ENCODE peak calls at places on chromosomes 7 and 10, in seven cellular contexts. Q is neural progenitor cell, O is fibroblast of lung, V is PC-3, N is HCT116, J is astrocyte, P is mammary epithelial cell. D is an unnamed sample.

GRCh38 chr10:110312206-110312605 is 7.5 kb upstream of the SMNDC1 start:
- DNase-seq in P (no peak), J (no peak), V (no peak), Q (no peak), N (no peak), O (no peak), D (no peak)

GRCh38 chr10:50972591-50972990 is 87.2 kb upstream of the A1CF start:
- DNase-seq in N (no peak), P (no peak), Q (no peak), V (no peak), O (no peak), J (no peak), D (no peak)

GRCh38 chr7:88670536-88670935 is 89.0 kb upstream of the ZNF804B start:
- DNase-seq in J (no peak), Q (no peak), P (no peak), V (no peak), N (no peak), O (no peak), D (no peak)

GRCh38 chr10:24756283-24756682 is 32.6 kb upstream of the ARHGAP21 start:
- DNase-seq in P (peak; percentile 56), V (no peak), J (no peak), N (no peak), O (no peak), Q (no peak), D (no peak)

GRCh38 chr7:17651926-17652385 is 288.3 kb downstream of the SNX13 start:
- DNase-seq in P (peak; percentile 79), N (no peak), V (peak; percentile 64), J (peak; percentile 91), O (peak; percentile 93), Q (no peak), D (no peak)

GRCh38 chr7:92058040-92058439 is 76.2 kb downstream of the CYP51A1 start:
- DNase-seq in Q (no peak), P (no peak), J (no peak), V (no peak), O (no peak), N (no peak), D (no peak)

GRCh38 chr10:63700935-63701263 is 179.7 kb downstream of the REEP3 start:
- DNase-seq in Q (no peak), V (no peak), N (no peak), O (peak; percentile 84), J (peak; percentile 42), P (peak; percentile 37), D (no peak)

GRCh38 chr10:119541459-119542356 is 811 bp downstream of the RGS10 start:
- DNase-seq in O (no peak), J (peak; percentile 7), V (peak; percentile 26), Q (no peak), P (no peak), N (no peak), D (peak; percentile 66)

DNA sequence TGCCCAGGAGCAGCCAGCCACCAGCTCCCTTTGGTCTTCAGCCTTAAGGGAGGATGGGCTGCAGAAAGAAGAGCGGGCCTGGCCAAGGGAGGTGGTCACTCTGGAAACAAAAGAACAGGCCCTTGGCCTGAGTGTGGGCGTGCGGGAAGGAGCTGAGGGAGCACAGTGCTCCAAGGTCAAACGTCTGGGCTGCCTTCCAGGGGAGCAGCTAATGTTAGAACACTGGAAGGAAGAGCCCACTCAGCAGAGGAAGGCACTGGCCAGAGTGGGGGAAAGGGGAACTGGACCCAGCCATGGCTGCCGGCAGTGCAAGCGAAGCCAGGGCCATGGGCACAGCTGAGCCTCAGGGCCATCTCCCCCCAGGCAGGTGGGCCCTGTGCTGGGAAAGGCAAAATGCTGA is 42.7 kb downstream of the FAM53B start:
- DNase-seq in P (no peak), O (peak; percentile 93), V (no peak), N (no peak), J (peak; percentile 54), Q (no peak), D (no peak)
- H3K9ac ChIP-seq in P (no peak overlapping the region), O (no peak overlapping the region), V (no peak overlapping the region), N (no peak overlapping the region), J (no peak overlapping the region), Q (no peak overlapping the region), D (no peak overlapping the region)

GRCh38 chr7:2222516-2222915 is 10.2 kb downstream of the MAD1L1 start:
- DNase-seq in J (no peak), O (no peak), V (no peak), P (no peak), Q (no peak), N (no peak), D (no peak)
- H3K36me3 ChIP-seq in J (peaks cover 13% of the 10 kb centered on the region), O (peaks cover 11% of the 10 kb centered on the region), V (peaks cover 30% of the 10 kb centered on the region), P (peaks cover 3% of the 10 kb centered on the region), Q (no peaks in the 10 kb centered on the region), N (peaks cover 4% of the 10 kb centered on the region), D (peaks cover 58% of the 10 kb centered on the region)

GRCh38 chr7:12975387-12975786 is 288.0 kb downstream of the ARL4A start:
- DNase-seq in J (no peak), V (no peak), P (no peak), O (no peak), Q (no peak), N (no peak), D (no peak)
- TF ChIP-seq CTCF in J (no peak), V (no peak), P (no peak), O (no peak), Q (no peak), N (no peak), D (no peak)

GRCh38 chr10:631266-631665 is 58.2 kb downstream of the DIP2C start:
- DNase-seq in O (no peak), P (no peak), N (no peak), V (no peak), Q (no peak), J (no peak), D (no peak)

GRCh38 chr10:630581-631073 is 58.8 kb downstream of the DIP2C start:
- DNase-seq in P (no peak), J (no peak), O (no peak), Q (no peak), N (no peak), V (no peak), D (no peak)

GRCh38 chr10:627032-627992 is 62.2 kb downstream of the DIP2C start:
- DNase-seq in P (no peak), N (no peak), V (no peak), J (no peak), Q (no peak), O (no peak), D (no peak)

GRCh38 chr10:628386-629045 is 61.0 kb downstream of the DIP2C start:
- DNase-seq in P (no peak), J (no peak), O (no peak), N (no peak), Q (no peak), V (no peak), D (no peak)

DNA sequence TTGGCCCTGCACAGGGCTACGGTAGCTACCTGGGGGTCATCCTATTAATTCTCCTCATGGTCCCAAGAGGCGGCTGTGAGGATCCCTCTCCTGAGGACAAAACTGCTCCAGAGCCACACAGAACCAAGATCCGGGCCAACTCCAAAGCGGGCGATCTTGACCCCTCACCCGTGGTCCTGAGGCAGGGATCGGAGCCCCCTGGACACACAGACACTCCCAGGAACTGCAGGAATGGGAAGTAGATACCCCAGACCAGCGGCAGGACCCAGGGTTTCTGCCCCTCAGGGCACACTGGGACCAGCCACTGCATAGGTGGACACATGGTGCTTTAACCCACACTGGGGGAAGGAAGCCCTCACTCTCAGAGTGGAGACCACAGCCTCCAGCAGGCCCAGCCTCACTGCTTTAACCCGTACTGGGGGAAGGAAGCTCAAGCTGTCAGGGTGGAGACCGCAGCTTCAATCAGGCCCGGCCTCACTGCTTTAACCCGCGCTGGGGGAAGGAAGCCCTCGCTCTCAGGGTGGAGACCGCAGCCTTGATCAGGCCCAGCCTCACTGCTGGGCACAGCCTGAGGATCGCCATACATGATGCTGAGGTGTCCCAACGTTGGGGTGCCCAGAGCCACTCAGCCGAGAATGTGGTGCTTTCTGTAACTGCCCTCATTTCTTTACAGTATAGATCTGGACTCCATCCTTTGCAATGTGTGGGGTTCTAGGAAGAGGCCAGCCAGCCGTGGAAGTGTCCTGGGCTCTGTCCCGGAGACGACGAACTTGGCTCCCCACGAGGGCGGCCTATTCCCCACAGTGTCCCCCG is 60.1 kb downstream of the DIP2C start:
- DNase-seq in P (no peak), Q (no peak), V (no peak), J (no peak), N (no peak), O (no peak), D (no peak)
- H3K9ac ChIP-seq in P (no peak overlapping the region), Q (no peak overlapping the region), V (no peak overlapping the region), J (no peak overlapping the region), N (no peak overlapping the region), O (no peak overlapping the region), D (no peak overlapping the region)

DNA sequence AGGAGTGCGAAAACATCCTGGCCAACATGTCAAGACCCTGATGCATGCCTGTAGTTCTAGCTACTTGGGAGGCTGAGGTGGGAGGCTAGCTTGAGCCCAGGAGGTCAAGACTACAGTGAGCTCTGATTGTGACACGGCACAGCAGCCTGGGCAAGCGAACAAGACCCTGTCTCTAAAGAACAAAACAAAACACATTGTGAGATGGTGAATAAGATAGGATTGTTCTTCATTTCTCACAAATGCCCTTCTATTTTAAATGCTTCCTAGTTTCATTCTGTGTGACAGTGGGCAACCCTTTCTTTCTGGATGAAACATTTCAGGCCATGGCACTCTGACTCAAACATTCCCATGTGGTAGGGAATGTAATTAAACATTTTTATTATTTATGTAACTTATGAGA is 13.5 kb downstream of the EFCAB10 start:
- DNase-seq in Q (no peak), V (no peak), P (no peak), O (no peak), N (no peak), J (no peak), D (no peak)
- H3K36me3 ChIP-seq in Q (peaks cover 9% of the 10 kb centered on the region), V (peaks cover 50% of the 10 kb centered on the region), P (peaks cover 32% of the 10 kb centered on the region), O (no peaks in the 10 kb centered on the region), N (peaks cover 12% of the 10 kb centered on the region), J (peaks cover 35% of the 10 kb centered on the region), D (peaks cover 65% of the 10 kb centered on the region)

DNA sequence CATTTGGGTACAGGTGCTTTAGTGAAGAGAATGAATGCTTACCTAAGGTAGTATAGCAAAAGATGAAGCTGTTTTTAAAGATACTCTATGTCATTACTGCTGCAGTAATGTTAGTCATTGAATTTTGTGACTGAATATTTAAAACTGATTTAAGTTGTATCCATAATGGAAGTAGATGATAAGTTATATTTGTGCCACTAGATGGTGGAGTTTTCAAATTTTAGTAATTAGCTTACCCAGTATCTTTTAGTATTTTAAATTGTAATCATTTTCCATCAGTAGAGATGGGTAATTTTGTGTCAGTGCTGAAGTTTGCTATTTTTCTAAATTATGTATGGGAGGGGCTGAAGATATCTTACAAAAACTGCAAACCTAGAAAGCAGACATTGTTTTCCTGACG is 25.2 kb downstream of the HBP1 start:
- DNase-seq in J (no peak), N (no peak), P (no peak), V (peak; percentile 5), O (no peak), Q (no peak), D (no peak)
- TF ChIP-seq CTCF in J (no peak), N (no peak), P (no peak), V (peak; percentile 37), O (no peak), Q (no peak), D (no peak)

GRCh38 chr10:944034-944831 is 12.7 kb upstream of the LARP4B start:
- DNase-seq in Q (no peak), P (peak; percentile 59), J (no peak), N (no peak), V (no peak), O (peak; percentile 39), D (no peak)
- H3K9ac ChIP-seq in Q (no peak overlapping the region), P (no peak overlapping the region), J (no peak overlapping the region), N (no peak overlapping the region), V (no peak overlapping the region), O (no peak overlapping the region), D (no peak overlapping the region)

D was measured in endodermal cell.